ENCODE peak calls at places on chromosomes 5 and 9, in four cellular contexts. S is type B pancreatic cell, K is upper lobe of right lung, Q is left lobe of liver. P is an unnamed sample.

GRCh38 chr5:96645096-96645495 is 17.1 kb upstream of the CAST start:
- DNase-seq in K (no peak), S (no peak), Q (no peak), P (no peak)

GRCh38 chr5:126778675-126779403 is 1.9 kb downstream of the LMNB1 start:
- DNase-seq in Q (no peak), K (no peak), S (no peak), P (peak; percentile 78)

GRCh38 chr5:15594922-15595568 is 95.1 kb downstream of the FBXL7 start:
- DNase-seq in K (no peak), Q (no peak), S (no peak), P (no peak)

GRCh38 chr9:76537150-76537646 is 78.2 kb downstream of the GCNT1 start:
- DNase-seq in Q (no peak), K (no peak), S (no peak), P (no peak)

GRCh38 chr5:13325765-13326164 is 618.7 kb downstream of the DNAH5 start:
- DNase-seq in Q (no peak), S (no peak), K (no peak), P (no peak)

GRCh38 chr5:51679286-51679685 is 296.0 kb downstream of the ISL1 start:
- DNase-seq in Q (no peak), K (no peak), S (no peak), P (no peak)

GRCh38 chr5:118611332-118611945 is 376.9 kb downstream of the DTWD2 start:
- DNase-seq in K (no peak), Q (no peak), S (no peak), P (peak; percentile 13)

GRCh38 chr9:132745911-132746709 is 75.8 kb downstream of the GTF3C4 start:
- DNase-seq in K (peak; percentile 19), S (peak; percentile 48), Q (no peak), P (no peak)

GRCh38 chr5:7983433-7983832 is 114.5 kb downstream of the MTRR start:
- DNase-seq in Q (no peak), K (no peak), S (no peak), P (no peak)

GRCh38 chr9:13485068-13485596 is 205.6 kb upstream of the MPDZ start:
- DNase-seq in K (no peak), S (no peak), Q (no peak), P (no peak)

GRCh38 chr5:178548751-178549150 is 41.4 kb downstream of the COL23A1 start:
- DNase-seq in K (no peak), S (no peak), Q (no peak), P (no peak)

GRCh38 chr5:82405618-82406199 is 127.6 kb upstream of the RPS23 start:
- DNase-seq in Q (no peak), S (no peak), K (no peak), P (no peak)

GRCh38 chr5:32061236-32061635 is 112.9 kb downstream of the GOLPH3 start:
- DNase-seq in Q (no peak), S (no peak), K (no peak), P (no peak)

GRCh38 chr5:37121027-37121426 is 128.1 kb downstream of the CPLANE1 start:
- DNase-seq in K (no peak), Q (no peak), S (no peak), P (no peak)

GRCh38 chr5:77407152-77407551 is 85.0 kb downstream of the WDR41 start:
- DNase-seq in K (no peak), Q (no peak), S (no peak), P (no peak)

GRCh38 chr9:35510745-35511428 is 21.0 kb downstream of the RUSC2 start:
- DNase-seq in K (no peak), Q (peak; percentile 69), S (no peak), P (peak; percentile 8)

GRCh38 chr9:104090578-104090977 is 3.5 kb upstream of the SMC2 start:
- DNase-seq in K (no peak), S (no peak), Q (no peak), P (no peak)

GRCh38 chr5:140043508-140043872 is 391 bp upstream of the NRG2 start:
- DNase-seq in Q (no peak), K (peak; percentile 62), S (no peak), P (no peak)

GRCh38 chr5:132771559-132771998 is 5.5 kb downstream of the SEPTIN8 start:
- DNase-seq in K (no peak), S (no peak), Q (no peak), P (no peak)

GRCh38 chr5:142290574-142291299 is 34.1 kb downstream of the SPRY4 start:
- DNase-seq in Q (no peak), K (no peak), S (no peak), P (peak; percentile 5)

GRCh38 chr9:20355022-20355421 is 267.3 kb downstream of the MLLT3 start:
- DNase-seq in K (no peak), S (no peak), Q (no peak), P (peak; percentile 71)

GRCh38 chr9:132423503-132423902 is 13.5 kb downstream of the CFAP77 start:
- DNase-seq in S (no peak), K (no peak), Q (no peak), P (peak; percentile 29)

GRCh38 chr5:17114233-17114632 is 103.2 kb upstream of the BASP1 start:
- DNase-seq in S (no peak), Q (no peak), K (no peak), P (no peak)

GRCh38 chr9:90872835-90873294 is 71.2 kb downstream of the SYK start:
- DNase-seq in S (no peak), K (no peak), Q (no peak), P (no peak)

GRCh38 chr5:8329773-8330172 is 460.8 kb downstream of the MTRR start:
- DNase-seq in K (no peak), Q (no peak), S (no peak), P (no peak)